ENCODE peak calls at places on chromosome 22, in seven cellular contexts. One of them, this sample, is unnamed.

GRCh38 chr22:45172872-45173585 is 9.3 kb downstream of the NUP50 start:
- DNase-seq in choroid plexus epithelial cell: no peak
- DNase-seq in psoas muscle: no peak
- DNase-seq in WTC11: no peak
- DNase-seq in cardiac muscle cell: no peak
- DNase-seq in fibroblast of mammary gland: no peak
- DNase-seq in activated CD8-positive, alpha-beta T cell treated with anti-CD3 and anti-CD28 coated beads for 36 hours: no peak
- DNase-seq in this sample: no peak

GRCh38 chr22:36746571-36746970 is 29.3 kb downstream of the IFT27 start:
- DNase-seq in choroid plexus epithelial cell: no peak
- DNase-seq in activated CD8-positive, alpha-beta T cell treated with anti-CD3 and anti-CD28 coated beads for 36 hours: no peak
- DNase-seq in WTC11: peak; percentile 2
- DNase-seq in psoas muscle: no peak
- DNase-seq in fibroblast of mammary gland: no peak
- DNase-seq in cardiac muscle cell: no peak
- DNase-seq in this sample: no peak

GRCh38 chr22:26713823-26714449 is 56.5 kb downstream of the MIAT start:
- DNase-seq in WTC11: no peak
- DNase-seq in psoas muscle: no peak
- DNase-seq in choroid plexus epithelial cell: peak; percentile 81
- DNase-seq in cardiac muscle cell: peak; percentile 45
- DNase-seq in activated CD8-positive, alpha-beta T cell treated with anti-CD3 and anti-CD28 coated beads for 36 hours: no peak
- DNase-seq in fibroblast of mammary gland: peak; percentile 41
- DNase-seq in this sample: no peak

GRCh38 chr22:49961601-49962011 is 1.0 kb downstream of the PIM3 start:
- DNase-seq in choroid plexus epithelial cell: peak; percentile 49
- DNase-seq in fibroblast of mammary gland: no peak
- DNase-seq in WTC11: peak; percentile 48
- DNase-seq in cardiac muscle cell: no peak
- DNase-seq in psoas muscle: peak; percentile 64
- DNase-seq in activated CD8-positive, alpha-beta T cell treated with anti-CD3 and anti-CD28 coated beads for 36 hours: no peak
- DNase-seq in this sample: no peak

GRCh38 chr22:43399338-43399979 is 12.4 kb upstream of the MPPED1 start:
- DNase-seq in WTC11: no peak
- DNase-seq in cardiac muscle cell: no peak
- DNase-seq in choroid plexus epithelial cell: no peak
- DNase-seq in psoas muscle: no peak
- DNase-seq in fibroblast of mammary gland: no peak
- DNase-seq in activated CD8-positive, alpha-beta T cell treated with anti-CD3 and anti-CD28 coated beads for 36 hours: no peak
- DNase-seq in this sample: no peak

GRCh38 chr22:35749808-35750207 is 32.1 kb downstream of the APOL5 start:
- DNase-seq in choroid plexus epithelial cell: no peak
- DNase-seq in activated CD8-positive, alpha-beta T cell treated with anti-CD3 and anti-CD28 coated beads for 36 hours: no peak
- DNase-seq in psoas muscle: no peak
- DNase-seq in WTC11: no peak
- DNase-seq in fibroblast of mammary gland: peak; percentile 76
- DNase-seq in cardiac muscle cell: peak; percentile 36
- DNase-seq in this sample: no peak

GRCh38 chr22:35728639-35729308 is 11.1 kb downstream of the APOL5 start:
- DNase-seq in psoas muscle: no peak
- DNase-seq in WTC11: no peak
- DNase-seq in activated CD8-positive, alpha-beta T cell treated with anti-CD3 and anti-CD28 coated beads for 36 hours: no peak
- DNase-seq in cardiac muscle cell: no peak
- DNase-seq in choroid plexus epithelial cell: no peak
- DNase-seq in fibroblast of mammary gland: no peak
- DNase-seq in this sample: no peak

GRCh38 chr22:25202290-25202921 is 2.7 kb downstream of the CRYBB3 start:
- DNase-seq in choroid plexus epithelial cell: peak; percentile 72
- DNase-seq in psoas muscle: no peak
- DNase-seq in fibroblast of mammary gland: peak; percentile 53
- DNase-seq in activated CD8-positive, alpha-beta T cell treated with anti-CD3 and anti-CD28 coated beads for 36 hours: peak; percentile 74
- DNase-seq in WTC11: peak; percentile 86
- DNase-seq in cardiac muscle cell: peak; percentile 78
- DNase-seq in this sample: peak; percentile 72

GRCh38 chr22:25167834-25168601 is 31.6 kb upstream of the CRYBB3 start:
- DNase-seq in psoas muscle: no peak
- DNase-seq in cardiac muscle cell: no peak
- DNase-seq in activated CD8-positive, alpha-beta T cell treated with anti-CD3 and anti-CD28 coated beads for 36 hours: no peak
- DNase-seq in WTC11: no peak
- DNase-seq in choroid plexus epithelial cell: no peak
- DNase-seq in fibroblast of mammary gland: no peak
- DNase-seq in this sample: no peak

GRCh38 chr22:17880468-17880867 is 106.2 kb upstream of the BID start:
- DNase-seq in fibroblast of mammary gland: no peak
- DNase-seq in choroid plexus epithelial cell: no peak
- DNase-seq in psoas muscle: no peak
- DNase-seq in activated CD8-positive, alpha-beta T cell treated with anti-CD3 and anti-CD28 coated beads for 36 hours: no peak
- DNase-seq in cardiac muscle cell: no peak
- DNase-seq in WTC11: no peak
- DNase-seq in this sample: no peak

GRCh38 chr22:25364736-25365241 is 145.3 kb downstream of the CRYBB2 start:
- DNase-seq in activated CD8-positive, alpha-beta T cell treated with anti-CD3 and anti-CD28 coated beads for 36 hours: no peak
- DNase-seq in WTC11: no peak
- DNase-seq in psoas muscle: no peak
- DNase-seq in cardiac muscle cell: no peak
- DNase-seq in choroid plexus epithelial cell: no peak
- DNase-seq in fibroblast of mammary gland: no peak
- DNase-seq in this sample: no peak

GRCh38 chr22:28670691-28671261 is 8.9 kb downstream of the TTC28 start:
- DNase-seq in WTC11: no peak
- DNase-seq in choroid plexus epithelial cell: peak; percentile 9
- DNase-seq in activated CD8-positive, alpha-beta T cell treated with anti-CD3 and anti-CD28 coated beads for 36 hours: no peak
- DNase-seq in fibroblast of mammary gland: peak; percentile 32
- DNase-seq in cardiac muscle cell: no peak
- DNase-seq in psoas muscle: no peak
- DNase-seq in this sample: no peak

GRCh38 chr22:31829505-31829904 is 75.7 kb downstream of the DEPDC5 start:
- DNase-seq in fibroblast of mammary gland: peak; percentile 96
- DNase-seq in psoas muscle: no peak
- DNase-seq in choroid plexus epithelial cell: peak; percentile 92
- DNase-seq in activated CD8-positive, alpha-beta T cell treated with anti-CD3 and anti-CD28 coated beads for 36 hours: peak; percentile 72
- DNase-seq in WTC11: no peak
- DNase-seq in cardiac muscle cell: no peak
- DNase-seq in this sample: no peak

DNA sequence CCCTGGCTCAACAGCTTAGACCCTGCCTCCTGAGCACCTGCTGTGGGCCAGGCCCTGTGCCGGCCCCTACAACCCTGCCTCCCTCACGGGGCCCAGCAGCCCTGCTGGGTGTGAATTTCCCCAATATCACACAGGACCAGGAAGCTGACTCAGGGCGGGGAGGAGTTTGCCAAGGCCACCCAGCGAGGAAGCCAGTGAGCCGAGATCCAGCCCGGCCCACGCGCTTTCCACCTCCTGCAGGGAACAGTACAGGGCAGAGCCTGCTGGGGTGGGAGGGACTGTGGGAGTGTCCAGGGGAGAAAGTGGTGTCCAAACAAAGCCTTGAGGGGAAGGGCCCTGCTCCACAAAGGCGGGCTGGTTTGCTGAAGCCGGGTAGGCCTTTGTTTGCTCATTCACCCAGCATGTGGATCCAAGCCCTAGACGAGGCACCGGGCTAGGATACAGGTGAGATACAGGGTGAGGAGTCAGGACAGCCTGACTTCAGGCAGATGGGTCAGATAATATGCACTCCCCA is 26.8 kb downstream of the RPL3 start:
- DNase-seq in cardiac muscle cell: peak; percentile 56
- DNase-seq in psoas muscle: peak; percentile 90
- DNase-seq in fibroblast of mammary gland: peak; percentile 87
- DNase-seq in activated CD8-positive, alpha-beta T cell treated with anti-CD3 and anti-CD28 coated beads for 36 hours: no peak
- DNase-seq in choroid plexus epithelial cell: peak; percentile 97
- DNase-seq in WTC11: peak; percentile 55
- DNase-seq in this sample: peak; percentile 34
- TF ChIP-seq CTCF in cardiac muscle cell: no peak
- TF ChIP-seq CTCF in psoas muscle: no peak
- TF ChIP-seq CTCF in fibroblast of mammary gland: no peak
- TF ChIP-seq CTCF in activated CD8-positive, alpha-beta T cell treated with anti-CD3 and anti-CD28 coated beads for 36 hours: no peak
- TF ChIP-seq CTCF in choroid plexus epithelial cell: no peak
- TF ChIP-seq CTCF in WTC11: no peak
- TF ChIP-seq CTCF in this sample: no peak

GRCh38 chr22:22536515-22536914 is 16.4 kb upstream of the ZNF280A start:
- DNase-seq in psoas muscle: no peak
- DNase-seq in activated CD8-positive, alpha-beta T cell treated with anti-CD3 and anti-CD28 coated beads for 36 hours: no peak
- DNase-seq in cardiac muscle cell: no peak
- DNase-seq in fibroblast of mammary gland: no peak
- DNase-seq in choroid plexus epithelial cell: no peak
- DNase-seq in WTC11: no peak
- DNase-seq in this sample: no peak

GRCh38 chr22:22535662-22536061 is 15.6 kb upstream of the ZNF280A start:
- DNase-seq in activated CD8-positive, alpha-beta T cell treated with anti-CD3 and anti-CD28 coated beads for 36 hours: no peak
- DNase-seq in WTC11: no peak
- DNase-seq in fibroblast of mammary gland: no peak
- DNase-seq in cardiac muscle cell: no peak
- DNase-seq in choroid plexus epithelial cell: no peak
- DNase-seq in psoas muscle: no peak
- DNase-seq in this sample: no peak

GRCh38 chr22:22536916-22537315 is 16.8 kb upstream of the ZNF280A start:
- DNase-seq in choroid plexus epithelial cell: no peak
- DNase-seq in activated CD8-positive, alpha-beta T cell treated with anti-CD3 and anti-CD28 coated beads for 36 hours: no peak
- DNase-seq in fibroblast of mammary gland: no peak
- DNase-seq in psoas muscle: no peak
- DNase-seq in cardiac muscle cell: no peak
- DNase-seq in WTC11: no peak
- DNase-seq in this sample: no peak

GRCh38 chr22:22534604-22535415 is 14.7 kb upstream of the ZNF280A start:
- DNase-seq in cardiac muscle cell: no peak
- DNase-seq in fibroblast of mammary gland: no peak
- DNase-seq in WTC11: no peak
- DNase-seq in psoas muscle: no peak
- DNase-seq in activated CD8-positive, alpha-beta T cell treated with anti-CD3 and anti-CD28 coated beads for 36 hours: no peak
- DNase-seq in choroid plexus epithelial cell: no peak
- DNase-seq in this sample: no peak

DNA sequence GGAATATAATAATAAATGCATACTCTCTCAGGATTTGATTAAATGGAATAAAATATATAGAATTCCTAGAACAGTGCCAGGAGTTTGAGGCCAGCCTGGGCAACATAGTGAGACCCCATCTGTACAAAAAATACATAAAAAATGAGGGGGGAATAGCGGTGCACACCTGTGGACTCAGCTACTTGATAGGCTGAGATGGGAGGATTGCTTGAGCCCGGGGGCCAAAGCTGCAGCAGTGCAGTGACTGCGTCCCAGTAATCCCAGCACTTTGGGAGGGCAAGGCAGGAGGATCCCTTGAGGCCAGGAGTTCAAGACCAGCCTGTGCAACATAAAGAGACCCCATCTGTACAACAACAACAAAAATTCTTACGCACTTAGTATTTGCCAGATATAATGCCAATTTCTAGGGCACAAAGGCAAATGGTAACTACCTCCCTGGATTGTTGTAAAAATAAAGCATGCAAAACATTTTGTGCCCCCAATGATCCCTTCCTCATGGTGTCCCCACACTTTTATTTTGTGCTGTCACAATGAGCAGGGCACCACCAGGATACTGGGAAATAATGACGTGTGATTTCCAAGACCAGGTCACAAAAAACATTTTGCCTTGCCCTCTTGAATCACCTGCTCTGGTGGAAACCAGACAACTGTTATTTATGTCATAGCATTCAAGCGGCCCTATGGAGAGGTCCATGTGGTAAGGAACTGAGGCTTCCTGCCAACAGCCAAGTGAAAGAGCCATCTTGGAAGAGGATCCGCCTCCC is 18.3 kb upstream of the ZNF280A start:
- DNase-seq in fibroblast of mammary gland: no peak
- DNase-seq in activated CD8-positive, alpha-beta T cell treated with anti-CD3 and anti-CD28 coated beads for 36 hours: no peak
- DNase-seq in psoas muscle: no peak
- DNase-seq in choroid plexus epithelial cell: no peak
- DNase-seq in cardiac muscle cell: no peak
- DNase-seq in WTC11: no peak
- DNase-seq in this sample: no peak
- TF ChIP-seq CTCF in fibroblast of mammary gland: no peak
- TF ChIP-seq CTCF in activated CD8-positive, alpha-beta T cell treated with anti-CD3 and anti-CD28 coated beads for 36 hours: no peak
- TF ChIP-seq CTCF in psoas muscle: no peak
- TF ChIP-seq CTCF in choroid plexus epithelial cell: no peak
- TF ChIP-seq CTCF in cardiac muscle cell: no peak
- TF ChIP-seq CTCF in WTC11: no peak
- TF ChIP-seq CTCF in this sample: no peak

GRCh38 chr22:41504397-41504796 is 35.5 kb downstream of the ACO2 start:
- DNase-seq in choroid plexus epithelial cell: no peak
- DNase-seq in psoas muscle: peak; percentile 89
- DNase-seq in WTC11: no peak
- DNase-seq in activated CD8-positive, alpha-beta T cell treated with anti-CD3 and anti-CD28 coated beads for 36 hours: no peak
- DNase-seq in fibroblast of mammary gland: peak; percentile 83
- DNase-seq in cardiac muscle cell: no peak
- DNase-seq in this sample: no peak

GRCh38 chr22:41507330-41508063 is 36.8 kb downstream of the POLR3H start:
- DNase-seq in psoas muscle: peak; percentile 35
- DNase-seq in choroid plexus epithelial cell: no peak
- DNase-seq in WTC11: no peak
- DNase-seq in activated CD8-positive, alpha-beta T cell treated with anti-CD3 and anti-CD28 coated beads for 36 hours: no peak
- DNase-seq in fibroblast of mammary gland: no peak
- DNase-seq in cardiac muscle cell: no peak
- DNase-seq in this sample: no peak

GRCh38 chr22:41512421-41513194 is 31.7 kb downstream of the POLR3H start:
- DNase-seq in psoas muscle: peak; percentile 87
- DNase-seq in WTC11: peak; percentile 86
- DNase-seq in activated CD8-positive, alpha-beta T cell treated with anti-CD3 and anti-CD28 coated beads for 36 hours: no peak
- DNase-seq in cardiac muscle cell: peak; percentile 81
- DNase-seq in choroid plexus epithelial cell: peak; percentile 85
- DNase-seq in fibroblast of mammary gland: peak; percentile 66
- DNase-seq in this sample: no peak

GRCh38 chr22:41511521-41511968 is 32.7 kb downstream of the POLR3H start:
- DNase-seq in activated CD8-positive, alpha-beta T cell treated with anti-CD3 and anti-CD28 coated beads for 36 hours: no peak
- DNase-seq in WTC11: no peak
- DNase-seq in choroid plexus epithelial cell: no peak
- DNase-seq in psoas muscle: peak; percentile 54
- DNase-seq in cardiac muscle cell: no peak
- DNase-seq in fibroblast of mammary gland: no peak
- DNase-seq in this sample: no peak

DNA sequence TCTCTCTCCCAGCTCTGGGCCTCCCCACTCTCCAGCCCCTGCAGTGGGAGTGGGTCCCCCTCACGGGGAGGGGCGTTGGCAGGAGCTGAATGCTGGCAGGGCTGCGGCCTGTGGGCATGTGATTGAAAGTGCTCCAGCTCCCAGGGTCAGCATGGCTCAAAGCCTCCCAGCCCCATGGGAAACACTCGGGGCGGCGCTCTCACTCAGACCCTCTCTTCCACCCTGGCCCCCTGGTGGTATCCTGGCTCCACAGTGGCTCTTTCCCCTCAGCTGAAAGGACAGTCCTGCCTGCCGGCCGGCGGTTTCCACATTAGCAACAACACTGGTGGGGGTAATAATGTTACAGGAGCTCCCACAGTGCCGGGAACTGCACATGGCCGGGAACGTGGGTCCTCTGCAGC is 35.5 kb downstream of the POLR3H start:
- DNase-seq in WTC11: no peak
- DNase-seq in fibroblast of mammary gland: no peak
- DNase-seq in activated CD8-positive, alpha-beta T cell treated with anti-CD3 and anti-CD28 coated beads for 36 hours: no peak
- DNase-seq in psoas muscle: peak; percentile 53
- DNase-seq in choroid plexus epithelial cell: no peak
- DNase-seq in cardiac muscle cell: no peak
- DNase-seq in this sample: no peak
- TF ChIP-seq CTCF in WTC11: no peak
- TF ChIP-seq CTCF in fibroblast of mammary gland: no peak
- TF ChIP-seq CTCF in activated CD8-positive, alpha-beta T cell treated with anti-CD3 and anti-CD28 coated beads for 36 hours: no peak
- TF ChIP-seq CTCF in psoas muscle: no peak
- TF ChIP-seq CTCF in choroid plexus epithelial cell: peak; percentile 45
- TF ChIP-seq CTCF in cardiac muscle cell: no peak
- TF ChIP-seq CTCF in this sample: peak; percentile 28

GRCh38 chr22:19766506-19767426 is 6.2 kb downstream of the TBX1 start:
- DNase-seq in fibroblast of mammary gland: no peak
- DNase-seq in WTC11: peak; percentile 73
- DNase-seq in activated CD8-positive, alpha-beta T cell treated with anti-CD3 and anti-CD28 coated beads for 36 hours: peak; percentile 86
- DNase-seq in choroid plexus epithelial cell: no peak
- DNase-seq in cardiac muscle cell: peak; percentile 50
- DNase-seq in psoas muscle: peak; percentile 76
- DNase-seq in this sample: no peak
- TF ChIP-seq CTCF in fibroblast of mammary gland: no peak
- TF ChIP-seq CTCF in WTC11: peak; percentile 30
- TF ChIP-seq CTCF in activated CD8-positive, alpha-beta T cell treated with anti-CD3 and anti-CD28 coated beads for 36 hours: peak; percentile 70
- TF ChIP-seq CTCF in choroid plexus epithelial cell: peak; percentile 25
- TF ChIP-seq CTCF in cardiac muscle cell: peak; percentile 21
- TF ChIP-seq CTCF in psoas muscle: no peak
- TF ChIP-seq CTCF in this sample: peak; percentile 60